ENCODE peak calls at places on chromosomes 5 and 9, in seven cellular contexts. One of them, this sample, is unnamed.

GRCh38 chr5:150161242-150162141 is 5.1 kb upstream of the CDX1 start:
- DNase-seq in MM.1S: peak
- DNase-seq in spleen: peak
- DNase-seq in HCT116: peak
- DNase-seq in IMR-90: peak
- DNase-seq in GM13977: peak
- DNase-seq in mucosa of descending colon: peak
- DNase-seq in this sample: no peak

GRCh38 chr5:133873454-133873853 is 95.0 kb downstream of the C5orf15 start:
- DNase-seq in MM.1S: no peak
- DNase-seq in spleen: no peak
- DNase-seq in HCT116: no peak
- DNase-seq in IMR-90: no peak
- DNase-seq in GM13977: no peak
- DNase-seq in mucosa of descending colon: no peak
- DNase-seq in this sample: no peak

GRCh38 chr9:95284152-95284551 is 33.4 kb downstream of the FANCC start:
- DNase-seq in MM.1S: no peak
- DNase-seq in spleen: no peak
- DNase-seq in HCT116: no peak
- DNase-seq in IMR-90: peak
- DNase-seq in GM13977: no peak
- DNase-seq in mucosa of descending colon: no peak
- DNase-seq in this sample: no peak

GRCh38 chr9:2809692-2810423 is 34.0 kb downstream of the PUM3 start:
- DNase-seq in MM.1S: no peak
- DNase-seq in spleen: no peak
- DNase-seq in HCT116: no peak
- DNase-seq in IMR-90: peak
- DNase-seq in GM13977: no peak
- DNase-seq in mucosa of descending colon: no peak
- DNase-seq in this sample: no peak

GRCh38 chr9:2764371-2764770 is 47.1 kb downstream of the KCNV2 start:
- DNase-seq in MM.1S: no peak
- DNase-seq in spleen: no peak
- DNase-seq in HCT116: no peak
- DNase-seq in IMR-90: peak
- DNase-seq in GM13977: peak
- DNase-seq in mucosa of descending colon: peak
- DNase-seq in this sample: no peak

GRCh38 chr5:152349683-152350526 is 55.2 kb downstream of the NMUR2 start:
- DNase-seq in MM.1S: peak
- DNase-seq in spleen: no peak
- DNase-seq in HCT116: peak
- DNase-seq in IMR-90: peak
- DNase-seq in GM13977: peak
- DNase-seq in mucosa of descending colon: peak
- DNase-seq in this sample: no peak

GRCh38 chr5:83844320-83845068 is 123.8 kb upstream of the HAPLN1 start:
- DNase-seq in MM.1S: peak
- DNase-seq in spleen: no peak
- DNase-seq in HCT116: no peak
- DNase-seq in IMR-90: peak
- DNase-seq in GM13977: peak
- DNase-seq in mucosa of descending colon: peak
- DNase-seq in this sample: no peak

GRCh38 chr5:59582746-59583145 is 310.8 kb downstream of the PDE4D start:
- DNase-seq in MM.1S: no peak
- DNase-seq in spleen: no peak
- DNase-seq in HCT116: no peak
- DNase-seq in IMR-90: no peak
- DNase-seq in GM13977: no peak
- DNase-seq in mucosa of descending colon: no peak
- DNase-seq in this sample: no peak

GRCh38 chr5:83227611-83228010 is 150.3 kb downstream of the XRCC4 start:
- DNase-seq in MM.1S: no peak
- DNase-seq in spleen: no peak
- DNase-seq in HCT116: no peak
- DNase-seq in IMR-90: peak
- DNase-seq in GM13977: no peak
- DNase-seq in mucosa of descending colon: no peak
- DNase-seq in this sample: no peak

GRCh38 chr9:4769321-4770080 is 23.2 kb upstream of the RCL1 start:
- DNase-seq in MM.1S: no peak
- DNase-seq in spleen: no peak
- DNase-seq in HCT116: no peak
- DNase-seq in IMR-90: peak
- DNase-seq in GM13977: peak
- DNase-seq in mucosa of descending colon: no peak
- DNase-seq in this sample: no peak

GRCh38 chr5:172403191-172403794 is 51.0 kb downstream of the SH3PXD2B start:
- DNase-seq in MM.1S: no peak
- DNase-seq in spleen: no peak
- DNase-seq in HCT116: no peak
- DNase-seq in IMR-90: peak
- DNase-seq in GM13977: no peak
- DNase-seq in mucosa of descending colon: peak
- DNase-seq in this sample: no peak

GRCh38 chr5:172713809-172714490 is 57.0 kb downstream of the DUSP1 start:
- DNase-seq in MM.1S: no peak
- DNase-seq in spleen: peak
- DNase-seq in HCT116: no peak
- DNase-seq in IMR-90: no peak
- DNase-seq in GM13977: no peak
- DNase-seq in mucosa of descending colon: no peak
- DNase-seq in this sample: peak

GRCh38 chr9:116365056-116365471 is 211.5 kb downstream of the PAPPA start:
- DNase-seq in MM.1S: no peak
- DNase-seq in spleen: no peak
- DNase-seq in HCT116: no peak
- DNase-seq in IMR-90: peak
- DNase-seq in GM13977: no peak
- DNase-seq in mucosa of descending colon: peak
- DNase-seq in this sample: no peak

GRCh38 chr5:176817369-176817841 is 7.0 kb downstream of the UNC5A start:
- DNase-seq in MM.1S: no peak
- DNase-seq in spleen: no peak
- DNase-seq in HCT116: no peak
- DNase-seq in IMR-90: no peak
- DNase-seq in GM13977: no peak
- DNase-seq in mucosa of descending colon: no peak
- DNase-seq in this sample: no peak

GRCh38 chr5:176818391-176819098 is 8.2 kb downstream of the UNC5A start:
- DNase-seq in MM.1S: no peak
- DNase-seq in spleen: no peak
- DNase-seq in HCT116: peak
- DNase-seq in IMR-90: no peak
- DNase-seq in GM13977: peak
- DNase-seq in mucosa of descending colon: no peak
- DNase-seq in this sample: no peak

GRCh38 chr5:176819476-176819875 is 9.1 kb downstream of the UNC5A start:
- DNase-seq in MM.1S: no peak
- DNase-seq in spleen: no peak
- DNase-seq in HCT116: no peak
- DNase-seq in IMR-90: no peak
- DNase-seq in GM13977: no peak
- DNase-seq in mucosa of descending colon: no peak
- DNase-seq in this sample: no peak

GRCh38 chr5:176816791-176817272 is 6.5 kb downstream of the UNC5A start:
- DNase-seq in MM.1S: no peak
- DNase-seq in spleen: no peak
- DNase-seq in HCT116: no peak
- DNase-seq in IMR-90: no peak
- DNase-seq in GM13977: no peak
- DNase-seq in mucosa of descending colon: no peak
- DNase-seq in this sample: no peak

GRCh38 chr5:176817864-176818377 is 7.6 kb downstream of the UNC5A start:
- DNase-seq in MM.1S: no peak
- DNase-seq in spleen: no peak
- DNase-seq in HCT116: no peak
- DNase-seq in IMR-90: no peak
- DNase-seq in GM13977: peak
- DNase-seq in mucosa of descending colon: no peak
- DNase-seq in this sample: no peak
- TF ChIP-seq CTCF in MM.1S: no peak
- TF ChIP-seq CTCF in spleen: no peak
- TF ChIP-seq CTCF in HCT116: peak
- TF ChIP-seq CTCF in IMR-90: peak
- TF ChIP-seq CTCF in GM13977: peak
- TF ChIP-seq CTCF in mucosa of descending colon: no peak
- TF ChIP-seq CTCF in this sample: peak

DNA sequence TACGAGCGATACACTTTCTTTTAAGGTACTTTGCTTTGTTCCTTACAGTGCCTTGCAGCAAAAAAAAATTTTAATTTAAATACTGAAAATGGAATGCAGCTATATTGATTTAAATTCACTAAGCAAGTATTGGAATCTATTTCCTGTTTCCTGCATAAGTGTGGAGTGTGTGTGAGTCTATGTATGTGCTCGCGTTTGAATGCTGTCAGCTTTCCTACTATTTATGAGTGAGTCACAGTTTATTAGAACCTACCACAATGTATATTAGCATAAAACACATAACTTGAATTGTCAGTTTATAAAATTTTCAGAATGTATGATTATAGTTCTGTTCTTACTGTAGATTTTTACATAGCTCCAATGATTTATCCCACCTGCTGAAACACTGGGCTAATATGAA is 302.1 kb downstream of the NR2F1-AS1 start:
- DNase-seq in MM.1S: no peak
- DNase-seq in spleen: no peak
- DNase-seq in HCT116: no peak
- DNase-seq in IMR-90: peak
- DNase-seq in GM13977: no peak
- DNase-seq in mucosa of descending colon: no peak
- DNase-seq in this sample: no peak
- TF ChIP-seq CTCF in MM.1S: no peak
- TF ChIP-seq CTCF in spleen: no peak
- TF ChIP-seq CTCF in HCT116: no peak
- TF ChIP-seq CTCF in IMR-90: no peak
- TF ChIP-seq CTCF in GM13977: no peak
- TF ChIP-seq CTCF in mucosa of descending colon: no peak
- TF ChIP-seq CTCF in this sample: no peak

GRCh38 chr5:36739751-36740221 is 133.4 kb downstream of the SLC1A3 start:
- DNase-seq in MM.1S: peak
- DNase-seq in spleen: no peak
- DNase-seq in HCT116: peak
- DNase-seq in IMR-90: peak
- DNase-seq in GM13977: peak
- DNase-seq in mucosa of descending colon: peak
- DNase-seq in this sample: no peak

GRCh38 chr5:36733183-36733582 is 126.8 kb downstream of the SLC1A3 start:
- DNase-seq in MM.1S: no peak
- DNase-seq in spleen: no peak
- DNase-seq in HCT116: no peak
- DNase-seq in IMR-90: no peak
- DNase-seq in GM13977: no peak
- DNase-seq in mucosa of descending colon: no peak
- DNase-seq in this sample: no peak

GRCh38 chr5:36730537-36731216 is 124.3 kb downstream of the SLC1A3 start:
- DNase-seq in MM.1S: no peak
- DNase-seq in spleen: no peak
- DNase-seq in HCT116: no peak
- DNase-seq in IMR-90: no peak
- DNase-seq in GM13977: no peak
- DNase-seq in mucosa of descending colon: no peak
- DNase-seq in this sample: no peak

GRCh38 chr5:36728697-36729543 is 122.5 kb downstream of the SLC1A3 start:
- DNase-seq in MM.1S: peak
- DNase-seq in spleen: no peak
- DNase-seq in HCT116: no peak
- DNase-seq in IMR-90: peak
- DNase-seq in GM13977: peak
- DNase-seq in mucosa of descending colon: peak
- DNase-seq in this sample: no peak

DNA sequence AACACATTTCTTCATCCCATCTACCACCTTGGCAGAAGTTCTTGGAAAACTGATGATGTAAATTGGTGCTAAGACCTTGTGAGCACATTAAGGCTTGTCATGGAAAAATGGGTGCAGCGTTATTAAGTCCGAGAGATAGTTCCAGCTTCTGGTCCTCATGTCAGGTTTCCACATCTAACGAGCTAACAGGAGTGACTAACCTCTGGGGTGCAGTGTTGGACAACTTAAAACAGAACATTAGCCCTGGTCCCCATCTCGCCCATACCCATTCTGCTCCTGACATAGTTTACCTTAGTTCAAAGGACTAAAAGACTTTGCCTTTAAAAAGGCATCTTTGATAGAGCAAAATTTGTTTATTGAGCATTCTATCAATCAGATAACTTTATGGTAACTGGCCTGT is 128.0 kb downstream of the SLC1A3 start:
- DNase-seq in MM.1S: no peak
- DNase-seq in spleen: no peak
- DNase-seq in HCT116: no peak
- DNase-seq in IMR-90: peak
- DNase-seq in GM13977: no peak
- DNase-seq in mucosa of descending colon: peak
- DNase-seq in this sample: no peak
- TF ChIP-seq CTCF in MM.1S: no peak
- TF ChIP-seq CTCF in spleen: no peak
- TF ChIP-seq CTCF in HCT116: no peak
- TF ChIP-seq CTCF in IMR-90: peak
- TF ChIP-seq CTCF in GM13977: peak
- TF ChIP-seq CTCF in mucosa of descending colon: no peak
- TF ChIP-seq CTCF in this sample: peak

GRCh38 chr5:167030500-167031120 is 1260.8 kb upstream of the WWC1 start:
- DNase-seq in MM.1S: no peak
- DNase-seq in spleen: no peak
- DNase-seq in HCT116: no peak
- DNase-seq in IMR-90: no peak
- DNase-seq in GM13977: no peak
- DNase-seq in mucosa of descending colon: peak
- DNase-seq in this sample: no peak
- TF ChIP-seq CTCF in MM.1S: peak
- TF ChIP-seq CTCF in spleen: no peak
- TF ChIP-seq CTCF in HCT116: peak
- TF ChIP-seq CTCF in IMR-90: no peak
- TF ChIP-seq CTCF in GM13977: peak
- TF ChIP-seq CTCF in mucosa of descending colon: no peak
- TF ChIP-seq CTCF in this sample: peak

GRCh38 chr5:169584998-169585451 is 1.5 kb downstream of the SPDL1 start:
- DNase-seq in MM.1S: no peak
- DNase-seq in spleen: no peak
- DNase-seq in HCT116: no peak
- DNase-seq in IMR-90: no peak
- DNase-seq in GM13977: no peak
- DNase-seq in mucosa of descending colon: no peak
- DNase-seq in this sample: no peak
- TF ChIP-seq CTCF in MM.1S: no peak
- TF ChIP-seq CTCF in spleen: no peak
- TF ChIP-seq CTCF in HCT116: no peak
- TF ChIP-seq CTCF in IMR-90: no peak
- TF ChIP-seq CTCF in GM13977: no peak
- TF ChIP-seq CTCF in mucosa of descending colon: no peak
- TF ChIP-seq CTCF in this sample: no peak

This sample was measured in chondrocyte.